ENCODE peak calls at places on chromosomes 3 and 15, in six cellular contexts. S, U, G, Y, M and B are unnamed samples.

GRCh38 chr15:77836116-77836798 is 203.5 kb upstream of the LINGO1 start:
- DNase-seq in U (no peak), M (no peak), Y (peak), S (peak), G (peak), B (no peak)

GRCh38 chr3:169552533-169552932 is 111.0 kb downstream of the MECOM start:
- DNase-seq in S (peak), Y (no peak), G (no peak), U (no peak), M (no peak), B (no peak)

GRCh38 chr3:77038928-77039605 is 832 bp upstream of the ROBO2 start:
- DNase-seq in U (no peak), Y (peak), S (peak), G (peak), M (peak), B (no peak)

GRCh38 chr3:141387446-141388030 is 19.2 kb downstream of the ZBTB38 start:
- DNase-seq in M (no peak), Y (no peak), G (no peak), S (no peak), U (no peak), B (no peak)

GRCh38 chr15:69034352-69034751 is 19.9 kb downstream of the NOX5 start:
- DNase-seq in G (peak), Y (no peak), S (peak), U (no peak), M (no peak), B (no peak)

GRCh38 chr15:35753486-35753885 is 207.5 kb upstream of the DPH6 start:
- DNase-seq in S (peak), G (no peak), U (no peak), Y (no peak), M (no peak), B (no peak)

GRCh38 chr3:11154036-11154952 is at the start of gene HRH1:
- DNase-seq in M (peak), S (no peak), G (no peak), Y (peak), U (no peak), B (no peak)

GRCh38 chr3:114756506-114757279 is 390.4 kb downstream of the ZBTB20 start:
- DNase-seq in M (no peak), Y (no peak), U (no peak), G (peak), S (peak), B (peak)

GRCh38 chr3:196463478-196463756 is 31.2 kb upstream of the UBXN7 start:
- DNase-seq in G (no peak), Y (no peak), S (no peak), M (no peak), U (no peak), B (no peak)

GRCh38 chr15:56342653-56343052 is 22.6 kb upstream of the TEX9 start:
- DNase-seq in S (no peak), Y (no peak), M (no peak), G (no peak), U (no peak), B (peak)

GRCh38 chr15:65032823-65033537 is 3.5 kb upstream of the MTFMT start:
- DNase-seq in G (peak), U (peak), M (peak), S (peak), Y (peak), B (peak)

GRCh38 chr3:111070772-111071256 is 802 bp upstream of the NECTIN3 start:
- DNase-seq in S (no peak), M (no peak), G (no peak), Y (no peak), U (no peak), B (peak)

GRCh38 chr3:146640955-146641867 is 36.1 kb upstream of the PLSCR5 start:
- DNase-seq in M (peak), U (no peak), G (peak), S (peak), Y (peak), B (peak)

GRCh38 chr15:51780636-51781035 is 29.2 kb downstream of the TMOD2 start:
- DNase-seq in Y (no peak), S (peak), U (no peak), G (peak), M (no peak), B (peak)

DNA sequence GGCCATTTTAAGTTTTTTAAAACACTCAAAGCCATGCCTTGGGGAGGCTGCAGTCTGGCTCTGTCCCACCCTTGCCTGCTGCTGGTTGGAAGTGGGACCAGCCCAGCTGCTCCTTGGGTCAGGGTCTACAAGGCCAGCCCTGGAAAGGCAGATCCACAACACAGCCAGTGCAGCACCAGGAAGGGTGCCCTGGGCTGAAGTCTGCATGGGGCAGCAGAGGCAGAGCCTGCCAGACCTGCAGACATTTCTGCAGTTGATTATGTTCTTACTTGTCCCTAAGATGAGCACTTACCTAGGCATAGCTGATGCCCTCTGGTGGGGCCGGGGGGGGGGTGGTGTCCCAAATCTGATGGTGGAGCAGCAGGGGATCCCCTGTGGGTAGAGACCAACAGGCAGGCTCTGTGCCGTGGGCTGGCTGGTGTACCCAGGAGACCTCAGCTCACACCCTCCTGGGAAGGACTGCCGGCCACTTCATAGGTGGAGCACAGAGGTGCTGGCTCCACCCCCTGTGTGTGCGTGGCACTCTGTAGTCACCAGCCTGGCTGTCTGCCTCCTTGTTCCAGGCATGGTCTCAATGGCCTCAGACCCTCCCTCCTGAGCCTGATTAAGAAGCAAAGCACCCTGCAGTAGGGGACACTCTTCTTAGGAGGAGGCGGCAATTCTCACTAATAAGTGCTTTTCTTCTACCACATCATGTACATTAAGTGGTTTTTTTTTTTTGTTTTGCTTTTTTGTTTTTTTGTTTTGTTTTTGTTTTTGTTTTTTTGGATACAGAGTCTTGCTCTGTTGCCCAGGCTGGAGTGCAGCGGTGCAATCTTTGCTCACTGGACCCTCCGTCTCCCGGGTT is 97.4 kb upstream of the KLF13 start:
- DNase-seq in U (no peak), M (no peak), G (no peak), S (no peak), Y (peak), B (no peak)
- H3K4me3 ChIP-seq in U (no peak), M (no peak), G (no peak), S (no peak), Y (no peak), B (no peak)

DNA sequence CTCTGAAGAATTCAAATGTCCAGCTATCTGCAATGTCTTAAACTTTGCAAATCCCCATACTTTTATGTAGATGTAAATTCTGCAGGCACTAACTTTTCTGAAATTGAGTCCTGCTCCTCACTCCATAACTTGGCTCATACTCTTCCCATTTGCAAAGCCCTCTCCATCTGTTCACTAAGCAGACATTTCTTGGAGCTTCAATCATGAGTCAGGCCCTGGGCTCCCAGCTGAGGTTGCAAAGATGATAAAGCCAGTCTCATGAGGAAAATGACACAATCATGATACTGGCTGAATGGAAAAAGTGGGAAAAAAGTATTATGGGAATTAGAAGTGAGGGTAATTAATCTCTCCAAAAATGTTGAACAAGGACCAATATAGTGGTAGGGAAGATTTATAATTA is 507.6 kb downstream of the NR2F2 start:
- DNase-seq in U (no peak), Y (no peak), G (peak), S (no peak), M (no peak), B (no peak)
- H3K18ac ChIP-seq in U (no peak), Y (no peak), G (no peak), S (no peak), M (no peak), B (no peak)

DNA sequence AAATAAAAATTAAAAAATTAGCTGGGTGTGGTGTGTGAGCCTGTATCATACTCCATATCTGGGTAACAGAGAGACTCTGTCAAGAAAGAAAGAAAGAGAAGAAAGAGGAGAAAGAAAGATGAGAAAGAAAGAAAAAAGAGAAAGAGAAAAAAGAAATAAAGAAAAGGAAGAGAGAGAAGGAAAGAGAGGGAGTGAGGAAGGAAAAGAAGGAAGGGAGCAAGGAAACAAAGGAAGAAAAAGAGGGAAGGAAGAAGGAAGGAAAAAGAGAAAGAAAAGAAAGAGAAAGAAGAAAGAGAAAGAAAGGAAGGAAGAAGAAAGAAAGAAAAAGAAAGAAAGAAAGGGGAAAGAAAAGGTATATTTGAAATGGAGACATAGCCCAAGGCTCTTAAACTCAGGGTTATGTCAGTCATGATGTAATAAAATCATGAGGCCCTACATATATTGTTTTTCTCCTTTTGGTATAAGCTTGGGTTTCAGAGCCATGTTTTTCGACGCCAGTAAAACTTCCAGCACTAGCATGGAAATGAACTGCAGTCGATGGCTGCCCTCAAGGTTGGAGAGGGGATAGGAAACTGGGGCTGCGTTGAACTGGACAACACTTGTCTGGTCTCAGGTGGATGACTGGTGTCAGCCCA is 38.0 kb upstream of the RFTN1 start:
- DNase-seq in Y (no peak), S (no peak), U (no peak), G (no peak), M (no peak), B (no peak)
- H4K8ac ChIP-seq in Y (no peak), S (peak), U (no peak), G (no peak), M (no peak), B (no peak)

GRCh38 chr15:45630958-45631691 is 3.7 kb upstream of the SQOR start:
- DNase-seq in S (peak), G (peak), Y (peak), U (no peak), M (no peak), B (peak)

GRCh38 chr15:45634442-45635190 is at the start of gene SQOR:
- DNase-seq in G (peak), S (peak), Y (peak), U (no peak), M (peak), B (peak)

GRCh38 chr15:45635191-45635638 is 386 bp downstream of the SQOR start:
- DNase-seq in M (peak), S (no peak), G (peak), Y (no peak), U (no peak), B (no peak)

GRCh38 chr15:45628136-45628535 is 6.7 kb upstream of the SQOR start:
- DNase-seq in G (no peak), S (no peak), U (no peak), Y (no peak), M (no peak), B (no peak)

DNA sequence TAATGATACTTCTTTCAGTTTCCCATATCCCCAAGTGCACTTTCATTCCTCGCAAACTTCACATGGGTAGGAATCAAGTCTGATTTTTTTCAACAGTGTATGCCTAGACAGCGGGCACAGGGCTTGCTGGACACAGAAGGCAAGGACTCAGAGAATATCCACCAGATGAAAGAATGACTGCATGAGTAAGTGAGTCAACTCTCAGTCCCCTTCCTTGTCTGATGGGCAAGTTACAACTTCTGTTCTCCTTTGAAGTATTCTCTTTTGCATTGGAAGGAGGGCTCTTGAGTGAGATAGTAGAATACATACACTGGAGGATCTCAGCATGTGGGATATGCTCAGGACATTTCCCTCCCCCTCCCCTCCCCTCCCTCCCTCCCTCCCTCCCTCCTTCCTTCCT is 3.0 kb upstream of the SQOR start:
- DNase-seq in U (no peak), M (no peak), Y (no peak), S (peak), G (peak), B (no peak)
- H3K4me3 ChIP-seq in U (no peak), M (no peak), Y (no peak), S (no peak), G (peak), B (no peak)

DNA sequence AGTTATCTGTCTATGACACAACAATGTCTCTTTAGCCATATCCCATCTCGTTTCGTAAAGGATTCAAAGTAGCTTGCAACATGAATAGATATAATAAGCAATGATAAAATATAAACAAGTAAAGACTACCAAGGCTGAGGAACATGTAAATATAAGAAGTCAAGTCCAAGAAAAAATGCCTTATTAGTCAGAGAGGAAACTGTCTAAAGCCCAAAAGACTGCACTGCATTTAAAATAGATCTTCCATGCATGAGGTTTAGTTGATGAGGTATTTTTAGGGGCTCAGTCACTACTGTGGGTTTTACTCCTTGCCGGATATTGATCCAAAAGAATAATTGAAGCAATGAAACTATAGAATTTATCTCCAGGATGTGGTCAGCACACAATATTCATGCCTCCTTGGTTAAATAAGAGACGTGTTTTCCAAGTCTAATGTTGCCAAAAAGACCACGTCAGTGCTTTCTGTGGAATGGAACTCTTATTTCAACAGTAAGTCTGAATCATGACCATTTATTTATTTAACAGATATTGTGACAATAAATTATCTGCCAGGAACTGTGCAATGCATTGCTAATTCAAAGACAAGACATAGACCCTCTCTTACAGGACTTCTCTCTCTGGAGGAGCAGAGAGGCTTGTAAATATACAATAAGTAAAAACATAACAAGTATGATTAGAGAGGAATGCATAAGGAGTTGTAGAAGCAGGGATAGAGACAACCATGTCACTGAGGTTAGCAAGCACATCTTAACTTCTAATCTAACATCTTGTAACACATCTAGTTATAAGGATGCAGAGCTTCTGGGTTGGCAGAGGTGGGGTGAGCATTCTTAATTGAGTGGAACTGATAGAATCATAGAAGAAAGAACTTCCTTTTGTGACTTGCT is 227.3 kb downstream of the DTWD1 start:
- DNase-seq in G (peak), M (no peak), S (peak), Y (no peak), U (no peak), B (no peak)
- H3K18ac ChIP-seq in G (peak), M (no peak), S (peak), Y (no peak), U (no peak), B (no peak)

DNA sequence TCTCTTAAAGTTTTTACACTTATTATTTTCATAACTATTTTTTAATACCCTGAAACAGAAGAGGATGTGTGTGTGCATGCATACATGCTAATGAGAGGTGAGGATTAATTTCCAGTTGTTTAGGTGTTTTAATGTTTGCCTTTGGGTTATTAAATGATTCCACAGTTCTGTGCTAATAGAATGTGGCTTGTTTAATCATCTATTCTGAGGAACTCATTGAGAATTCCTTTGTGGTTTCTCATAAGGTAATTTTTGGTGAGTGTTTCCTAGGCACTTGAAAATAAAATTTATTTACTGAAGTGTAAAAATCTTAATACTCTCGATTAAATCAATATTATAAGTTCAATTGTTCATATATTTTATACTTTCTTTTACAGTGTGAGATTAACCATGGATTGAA is 38.0 kb downstream of the STAC start:
- DNase-seq in G (no peak), Y (no peak), U (no peak), S (no peak), M (no peak), B (no peak)
- H4K8ac ChIP-seq in G (no peak), Y (no peak), U (no peak), S (no peak), M (no peak), B (no peak)

DNA sequence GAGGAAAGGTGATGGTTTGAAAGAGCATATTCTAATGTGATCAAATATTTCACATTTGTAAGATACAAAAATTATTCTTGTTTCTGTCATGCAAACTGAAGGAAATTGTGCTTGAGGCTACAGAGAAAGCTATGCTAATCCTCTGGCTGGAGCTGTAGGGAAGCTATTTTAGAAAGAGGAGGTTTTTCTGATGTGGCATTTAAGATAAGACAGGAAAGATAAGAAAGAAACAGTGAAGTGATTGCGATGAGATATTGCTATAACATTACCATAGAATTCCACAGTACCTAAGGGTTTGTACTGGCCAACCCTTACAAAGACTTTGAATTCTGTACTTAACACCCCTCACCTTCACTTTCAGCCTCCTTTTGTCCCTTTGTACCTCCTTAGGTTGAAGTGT is 205.2 kb upstream of the LMCD1 start:
- DNase-seq in G (no peak), S (no peak), U (no peak), M (no peak), Y (peak), B (peak)
- H3K4me3 ChIP-seq in G (no peak), S (no peak), U (no peak), M (no peak), Y (no peak), B (no peak)

GRCh38 chr3:18444597-18445420 is 19.7 kb upstream of the SATB1 start:
- DNase-seq in U (no peak), M (peak), S (peak), Y (peak), G (peak), B (peak)
- H3K18ac ChIP-seq in U (peak), M (peak), S (no peak), Y (peak), G (no peak), B (no peak)

DNA sequence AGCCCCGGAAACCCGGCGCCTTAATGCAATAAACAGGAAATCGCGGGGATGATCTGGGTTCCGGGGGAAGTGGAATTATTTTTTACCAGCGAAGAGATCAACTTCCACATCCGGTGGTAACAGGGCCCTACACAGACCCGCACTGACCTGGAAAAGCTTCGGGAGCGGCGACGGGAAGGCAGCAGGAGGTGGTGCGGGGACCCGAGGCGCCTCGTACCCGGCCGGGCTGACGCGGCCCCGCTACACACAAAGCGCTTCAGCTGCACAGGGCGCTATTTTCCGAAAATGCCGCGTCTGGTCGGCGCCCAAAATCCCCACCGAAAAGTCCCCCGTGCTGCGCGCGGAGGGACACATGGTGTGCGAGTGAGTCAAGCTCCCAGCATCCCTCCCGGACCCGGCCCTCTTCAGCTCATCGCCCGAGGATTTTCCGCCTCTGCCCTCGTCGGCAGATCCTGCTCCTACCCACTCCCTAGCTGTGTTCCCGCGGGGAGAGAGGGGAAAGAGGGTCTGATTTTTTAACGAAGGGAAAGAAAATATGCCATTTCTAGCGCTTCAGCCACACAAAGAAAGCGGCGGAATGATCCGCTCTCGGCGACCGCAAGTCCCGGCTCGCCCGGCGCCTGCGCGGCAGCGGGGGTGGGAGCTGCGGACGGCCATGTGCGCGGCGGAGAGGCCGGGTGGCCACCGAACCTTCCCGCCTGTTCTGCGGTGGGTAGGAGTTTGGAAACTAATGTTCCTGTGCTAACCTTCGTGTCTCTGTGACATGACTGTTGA is at the start of gene GABPB1:
- DNase-seq in M (peak), S (peak), U (peak), G (peak), Y (peak), B (peak)
- H4K8ac ChIP-seq in M (peak), S (peak), U (peak), G (peak), Y (peak), B (peak)